ENCODE peak calls at places on chromosomes 2 and 18, in four cellular contexts. Z, Q, F and M are unnamed samples.
A peak's percentile ranks its signal among the peaks of the same experiment; 100 is the strongest.

GRCh38 chr2:101406867-101407266 is 19.6 kb upstream of the CREG2 start:
- DNase-seq in Z (peak; percentile 78), Q (no peak), F (no peak), M (peak; percentile 56)

GRCh38 chr2:120410487-120410886 is 64.6 kb downstream of the INHBB start:
- DNase-seq in Z (no peak), Q (no peak), F (no peak), M (no peak)

GRCh38 chr2:159076233-159076632 is 107.8 kb downstream of the TANC1 start:
- DNase-seq in Z (peak; percentile 60), Q (no peak), F (no peak), M (peak; percentile 61)

GRCh38 chr2:218852911-218853667 is 6.5 kb upstream of the WNT6 start:
- DNase-seq in Z (no peak), Q (peak; percentile 33), F (peak; percentile 50), M (peak; percentile 15)

GRCh38 chr2:226607379-226607778 is 192.2 kb downstream of the IRS1 start:
- DNase-seq in Z (no peak), Q (no peak), F (no peak), M (no peak)

GRCh38 chr2:34705556-34706247 is 1106.6 kb upstream of the FAM98A start:
- DNase-seq in Z (no peak), Q (no peak), F (no peak), M (no peak)

GRCh38 chr2:189661148-189661956 is at the start of gene ASNSD1:
- DNase-seq in Z (peak; percentile 99), Q (peak; percentile 99), F (peak; percentile 99), M (peak; percentile 100)

GRCh38 chr2:102268529-102269524 is 42.5 kb upstream of the IL1RL1 start:
- DNase-seq in Z (peak; percentile 61), Q (no peak), F (no peak), M (peak; percentile 30)

GRCh38 chr2:26002617-26003310 is 20.5 kb upstream of the KIF3C start:
- DNase-seq in Z (no peak), Q (no peak), F (peak; percentile 21), M (no peak)

GRCh38 chr18:62341423-62341920 is 16.4 kb downstream of the TNFRSF11A start:
- DNase-seq in Z (no peak), Q (peak; percentile 27), F (no peak), M (no peak)